ENCODE peak calls at places on chromosomes 6 and 20, in five cellular contexts. One of them, this sample, is unnamed.

GRCh38 chr6:81881660-81882059 is 129.2 kb upstream of the TENT5A start:
- DNase-seq in mucosa of descending colon: no peak
- DNase-seq in cardiac fibroblast: no peak
- DNase-seq in CD4-positive, alpha-beta T cell: no peak
- DNase-seq in fibroblast of the aortic adventitia: no peak
- DNase-seq in this sample: no peak

GRCh38 chr20:21574443-21574842 is 60.6 kb upstream of the NKX2-2 start:
- DNase-seq in CD4-positive, alpha-beta T cell: no peak
- DNase-seq in fibroblast of the aortic adventitia: no peak
- DNase-seq in mucosa of descending colon: no peak
- DNase-seq in cardiac fibroblast: no peak
- DNase-seq in this sample: no peak

GRCh38 chr6:74170118-74170517 is 474.1 kb downstream of the CD109 start:
- DNase-seq in fibroblast of the aortic adventitia: peak; percentile 38
- DNase-seq in CD4-positive, alpha-beta T cell: no peak
- DNase-seq in cardiac fibroblast: peak; percentile 18
- DNase-seq in mucosa of descending colon: no peak
- DNase-seq in this sample: peak; percentile 66

GRCh38 chr6:112372213-112372806 is 25.2 kb downstream of the RFPL4B start:
- DNase-seq in CD4-positive, alpha-beta T cell: no peak
- DNase-seq in fibroblast of the aortic adventitia: peak; percentile 62
- DNase-seq in mucosa of descending colon: no peak
- DNase-seq in cardiac fibroblast: peak; percentile 53
- DNase-seq in this sample: peak; percentile 10

GRCh38 chr20:59463541-59463940 is 140.8 kb upstream of the PHACTR3 start:
- DNase-seq in cardiac fibroblast: no peak
- DNase-seq in CD4-positive, alpha-beta T cell: no peak
- DNase-seq in mucosa of descending colon: no peak
- DNase-seq in fibroblast of the aortic adventitia: no peak
- DNase-seq in this sample: no peak

GRCh38 chr6:16331328-16332174 is 93.2 kb downstream of the GMPR start:
- DNase-seq in mucosa of descending colon: peak; percentile 74
- DNase-seq in cardiac fibroblast: peak; percentile 87
- DNase-seq in CD4-positive, alpha-beta T cell: peak; percentile 62
- DNase-seq in fibroblast of the aortic adventitia: peak; percentile 84
- DNase-seq in this sample: peak; percentile 76

GRCh38 chr20:18304618-18305017 is 16.3 kb downstream of the ZNF133 start:
- DNase-seq in cardiac fibroblast: no peak
- DNase-seq in mucosa of descending colon: no peak
- DNase-seq in CD4-positive, alpha-beta T cell: no peak
- DNase-seq in fibroblast of the aortic adventitia: no peak
- DNase-seq in this sample: no peak

GRCh38 chr6:43733471-43734293 is 36.3 kb upstream of the VEGFA start:
- DNase-seq in fibroblast of the aortic adventitia: no peak
- DNase-seq in cardiac fibroblast: no peak
- DNase-seq in CD4-positive, alpha-beta T cell: peak; percentile 34
- DNase-seq in mucosa of descending colon: no peak
- DNase-seq in this sample: no peak

GRCh38 chr6:98634569-98634968 is 199.8 kb upstream of the POU3F2 start:
- DNase-seq in cardiac fibroblast: no peak
- DNase-seq in mucosa of descending colon: no peak
- DNase-seq in CD4-positive, alpha-beta T cell: no peak
- DNase-seq in fibroblast of the aortic adventitia: no peak
- DNase-seq in this sample: no peak

GRCh38 chr6:48979806-48980205 is 483.2 kb downstream of the MMUT start:
- DNase-seq in mucosa of descending colon: no peak
- DNase-seq in cardiac fibroblast: no peak
- DNase-seq in CD4-positive, alpha-beta T cell: no peak
- DNase-seq in fibroblast of the aortic adventitia: no peak
- DNase-seq in this sample: no peak

GRCh38 chr6:138944412-138944811 is 43.6 kb downstream of the REPS1 start:
- DNase-seq in mucosa of descending colon: no peak
- DNase-seq in CD4-positive, alpha-beta T cell: no peak
- DNase-seq in cardiac fibroblast: peak; percentile 61
- DNase-seq in fibroblast of the aortic adventitia: peak; percentile 66
- DNase-seq in this sample: peak; percentile 39

GRCh38 chr6:38271081-38271480 is 368.6 kb downstream of the BTBD9 start:
- DNase-seq in cardiac fibroblast: no peak
- DNase-seq in CD4-positive, alpha-beta T cell: no peak
- DNase-seq in fibroblast of the aortic adventitia: peak; percentile 34
- DNase-seq in mucosa of descending colon: no peak
- DNase-seq in this sample: no peak

GRCh38 chr20:5735845-5736530 is 14.2 kb upstream of the SHLD1 start:
- DNase-seq in cardiac fibroblast: peak; percentile 62
- DNase-seq in mucosa of descending colon: no peak
- DNase-seq in fibroblast of the aortic adventitia: peak; percentile 30
- DNase-seq in CD4-positive, alpha-beta T cell: no peak
- DNase-seq in this sample: no peak

GRCh38 chr20:45395114-45395415 is 13.0 kb upstream of the DBNDD2 start:
- DNase-seq in cardiac fibroblast: no peak
- DNase-seq in fibroblast of the aortic adventitia: no peak
- DNase-seq in CD4-positive, alpha-beta T cell: no peak
- DNase-seq in mucosa of descending colon: no peak
- DNase-seq in this sample: no peak

GRCh38 chr6:35392111-35392702 is 49.8 kb downstream of the PPARD start:
- DNase-seq in CD4-positive, alpha-beta T cell: no peak
- DNase-seq in fibroblast of the aortic adventitia: no peak
- DNase-seq in cardiac fibroblast: no peak
- DNase-seq in mucosa of descending colon: peak; percentile 93
- DNase-seq in this sample: no peak

GRCh38 chr6:125546827-125547226 is 202.6 kb upstream of the HEY2 start:
- DNase-seq in fibroblast of the aortic adventitia: peak; percentile 6
- DNase-seq in mucosa of descending colon: no peak
- DNase-seq in CD4-positive, alpha-beta T cell: no peak
- DNase-seq in cardiac fibroblast: peak; percentile 13
- DNase-seq in this sample: no peak

GRCh38 chr6:5998741-5999687 is 7.7 kb downstream of the NRN1 start:
- DNase-seq in mucosa of descending colon: peak; percentile 45
- DNase-seq in cardiac fibroblast: no peak
- DNase-seq in fibroblast of the aortic adventitia: no peak
- DNase-seq in CD4-positive, alpha-beta T cell: no peak
- DNase-seq in this sample: no peak

GRCh38 chr6:19137419-19138035 is 699.6 kb upstream of the ID4 start:
- DNase-seq in mucosa of descending colon: no peak
- DNase-seq in fibroblast of the aortic adventitia: no peak
- DNase-seq in CD4-positive, alpha-beta T cell: no peak
- DNase-seq in cardiac fibroblast: no peak
- DNase-seq in this sample: no peak

GRCh38 chr6:163994566-163994965 is 580.0 kb downstream of the QKI start:
- DNase-seq in mucosa of descending colon: no peak
- DNase-seq in cardiac fibroblast: no peak
- DNase-seq in fibroblast of the aortic adventitia: no peak
- DNase-seq in CD4-positive, alpha-beta T cell: no peak
- DNase-seq in this sample: no peak

GRCh38 chr6:36024154-36024760 is at the start of gene SLC26A8:
- DNase-seq in fibroblast of the aortic adventitia: no peak
- DNase-seq in mucosa of descending colon: no peak
- DNase-seq in CD4-positive, alpha-beta T cell: no peak
- DNase-seq in cardiac fibroblast: no peak
- DNase-seq in this sample: no peak

GRCh38 chr6:628772-629171 is 28.1 kb downstream of the HUS1B start:
- DNase-seq in CD4-positive, alpha-beta T cell: no peak
- DNase-seq in mucosa of descending colon: no peak
- DNase-seq in cardiac fibroblast: no peak
- DNase-seq in fibroblast of the aortic adventitia: no peak
- DNase-seq in this sample: no peak

GRCh38 chr6:143337201-143337949 is 113.1 kb downstream of the ADAT2 start:
- DNase-seq in mucosa of descending colon: no peak
- DNase-seq in CD4-positive, alpha-beta T cell: peak; percentile 2
- DNase-seq in cardiac fibroblast: peak; percentile 35
- DNase-seq in fibroblast of the aortic adventitia: no peak
- DNase-seq in this sample: no peak

GRCh38 chr6:3424185-3424927 is 32.5 kb downstream of the SLC22A23 start:
- DNase-seq in mucosa of descending colon: no peak
- DNase-seq in fibroblast of the aortic adventitia: no peak
- DNase-seq in CD4-positive, alpha-beta T cell: no peak
- DNase-seq in cardiac fibroblast: no peak
- DNase-seq in this sample: no peak

GRCh38 chr20:22586645-22587310 is 2.4 kb upstream of the FOXA2 start:
- DNase-seq in mucosa of descending colon: peak; percentile 66
- DNase-seq in CD4-positive, alpha-beta T cell: no peak
- DNase-seq in cardiac fibroblast: peak; percentile 10
- DNase-seq in fibroblast of the aortic adventitia: peak; percentile 14
- DNase-seq in this sample: no peak

GRCh38 chr20:54475334-54476287 is at the start of gene DOK5:
- DNase-seq in fibroblast of the aortic adventitia: peak; percentile 71
- DNase-seq in cardiac fibroblast: peak; percentile 81
- DNase-seq in CD4-positive, alpha-beta T cell: no peak
- DNase-seq in mucosa of descending colon: no peak
- DNase-seq in this sample: no peak

GRCh38 chr6:64376394-64376793 is 740.8 kb downstream of the PHF3 start:
- DNase-seq in CD4-positive, alpha-beta T cell: no peak
- DNase-seq in mucosa of descending colon: no peak
- DNase-seq in fibroblast of the aortic adventitia: no peak
- DNase-seq in cardiac fibroblast: no peak
- DNase-seq in this sample: no peak

GRCh38 chr6:28809947-28810654 is 113.7 kb downstream of the TRIM27 start:
- DNase-seq in mucosa of descending colon: no peak
- DNase-seq in fibroblast of the aortic adventitia: no peak
- DNase-seq in CD4-positive, alpha-beta T cell: no peak
- DNase-seq in cardiac fibroblast: no peak
- DNase-seq in this sample: no peak
- TF ChIP-seq CTCF in mucosa of descending colon: no peak
- TF ChIP-seq CTCF in fibroblast of the aortic adventitia: no peak
- TF ChIP-seq CTCF in CD4-positive, alpha-beta T cell: no peak
- TF ChIP-seq CTCF in cardiac fibroblast: peak; percentile 9
- TF ChIP-seq CTCF in this sample: no peak

GRCh38 chr20:62772994-62773858 is 23.0 kb upstream of the MRGBP start:
- DNase-seq in CD4-positive, alpha-beta T cell: no peak
- DNase-seq in mucosa of descending colon: peak; percentile 12
- DNase-seq in fibroblast of the aortic adventitia: peak; percentile 71
- DNase-seq in cardiac fibroblast: peak; percentile 78
- DNase-seq in this sample: no peak
- TF ChIP-seq CTCF in CD4-positive, alpha-beta T cell: no peak
- TF ChIP-seq CTCF in mucosa of descending colon: no peak
- TF ChIP-seq CTCF in fibroblast of the aortic adventitia: no peak
- TF ChIP-seq CTCF in cardiac fibroblast: no peak
- TF ChIP-seq CTCF in this sample: no peak

GRCh38 chr6:149422581-149422980 is 22.5 kb downstream of the SUMO4 start:
- DNase-seq in CD4-positive, alpha-beta T cell: no peak
- DNase-seq in cardiac fibroblast: no peak
- DNase-seq in mucosa of descending colon: no peak
- DNase-seq in fibroblast of the aortic adventitia: no peak
- DNase-seq in this sample: no peak
- TF ChIP-seq CTCF in CD4-positive, alpha-beta T cell: no peak
- TF ChIP-seq CTCF in cardiac fibroblast: no peak
- TF ChIP-seq CTCF in mucosa of descending colon: no peak
- TF ChIP-seq CTCF in fibroblast of the aortic adventitia: no peak
- TF ChIP-seq CTCF in this sample: no peak

GRCh38 chr6:33118525-33119123 is 42.8 kb downstream of the HLA-DPB1 start:
- DNase-seq in fibroblast of the aortic adventitia: peak; percentile 70
- DNase-seq in CD4-positive, alpha-beta T cell: no peak
- DNase-seq in cardiac fibroblast: peak; percentile 68
- DNase-seq in mucosa of descending colon: no peak
- DNase-seq in this sample: peak; percentile 31
- TF ChIP-seq CTCF in fibroblast of the aortic adventitia: peak; percentile 65
- TF ChIP-seq CTCF in CD4-positive, alpha-beta T cell: peak; percentile 82
- TF ChIP-seq CTCF in cardiac fibroblast: peak; percentile 66
- TF ChIP-seq CTCF in mucosa of descending colon: peak; percentile 42
- TF ChIP-seq CTCF in this sample: peak; percentile 95

GRCh38 chr6:37187321-37188022 is 17.5 kb downstream of the PIM1 start:
- DNase-seq in cardiac fibroblast: no peak
- DNase-seq in fibroblast of the aortic adventitia: no peak
- DNase-seq in CD4-positive, alpha-beta T cell: no peak
- DNase-seq in mucosa of descending colon: no peak
- DNase-seq in this sample: no peak

GRCh38 chr6:37188962-37189510 is 19.1 kb downstream of the PIM1 start:
- DNase-seq in cardiac fibroblast: peak; percentile 27
- DNase-seq in fibroblast of the aortic adventitia: no peak
- DNase-seq in mucosa of descending colon: no peak
- DNase-seq in CD4-positive, alpha-beta T cell: no peak
- DNase-seq in this sample: peak; percentile 10

GRCh38 chr6:37192669-37193068 is 22.7 kb downstream of the PIM1 start:
- DNase-seq in CD4-positive, alpha-beta T cell: no peak
- DNase-seq in fibroblast of the aortic adventitia: no peak
- DNase-seq in cardiac fibroblast: no peak
- DNase-seq in mucosa of descending colon: no peak
- DNase-seq in this sample: no peak

GRCh38 chr6:37190159-37190535 is 20.2 kb downstream of the PIM1 start:
- DNase-seq in CD4-positive, alpha-beta T cell: no peak
- DNase-seq in cardiac fibroblast: no peak
- DNase-seq in mucosa of descending colon: peak; percentile 11
- DNase-seq in fibroblast of the aortic adventitia: peak; percentile 43
- DNase-seq in this sample: no peak
- TF ChIP-seq CTCF in CD4-positive, alpha-beta T cell: no peak
- TF ChIP-seq CTCF in cardiac fibroblast: no peak
- TF ChIP-seq CTCF in mucosa of descending colon: no peak
- TF ChIP-seq CTCF in fibroblast of the aortic adventitia: no peak
- TF ChIP-seq CTCF in this sample: no peak

GRCh38 chr6:158860279-158860865 is 41.2 kb upstream of the EZR start:
- DNase-seq in mucosa of descending colon: no peak
- DNase-seq in cardiac fibroblast: no peak
- DNase-seq in fibroblast of the aortic adventitia: no peak
- DNase-seq in CD4-positive, alpha-beta T cell: no peak
- DNase-seq in this sample: no peak
- TF ChIP-seq CTCF in mucosa of descending colon: no peak
- TF ChIP-seq CTCF in cardiac fibroblast: no peak
- TF ChIP-seq CTCF in fibroblast of the aortic adventitia: no peak
- TF ChIP-seq CTCF in CD4-positive, alpha-beta T cell: no peak
- TF ChIP-seq CTCF in this sample: no peak

GRCh38 chr20:48951041-48951440 is 29.5 kb downstream of the ARFGEF2 start:
- DNase-seq in mucosa of descending colon: no peak
- DNase-seq in CD4-positive, alpha-beta T cell: no peak
- DNase-seq in cardiac fibroblast: no peak
- DNase-seq in fibroblast of the aortic adventitia: no peak
- DNase-seq in this sample: no peak

GRCh38 chr20:48949304-48950170 is 28.0 kb downstream of the ARFGEF2 start:
- DNase-seq in CD4-positive, alpha-beta T cell: no peak
- DNase-seq in cardiac fibroblast: no peak
- DNase-seq in fibroblast of the aortic adventitia: no peak
- DNase-seq in mucosa of descending colon: no peak
- DNase-seq in this sample: no peak

GRCh38 chr20:48951646-48952045 is 30.1 kb downstream of the ARFGEF2 start:
- DNase-seq in mucosa of descending colon: no peak
- DNase-seq in cardiac fibroblast: no peak
- DNase-seq in fibroblast of the aortic adventitia: no peak
- DNase-seq in CD4-positive, alpha-beta T cell: no peak
- DNase-seq in this sample: no peak

GRCh38 chr20:48945840-48946514 is 24.5 kb downstream of the ARFGEF2 start:
- DNase-seq in cardiac fibroblast: peak; percentile 17
- DNase-seq in mucosa of descending colon: peak; percentile 75
- DNase-seq in CD4-positive, alpha-beta T cell: no peak
- DNase-seq in fibroblast of the aortic adventitia: no peak
- DNase-seq in this sample: peak; percentile 48

GRCh38 chr20:48948612-48949011 is 27.1 kb downstream of the ARFGEF2 start:
- DNase-seq in CD4-positive, alpha-beta T cell: no peak
- DNase-seq in mucosa of descending colon: no peak
- DNase-seq in cardiac fibroblast: no peak
- DNase-seq in fibroblast of the aortic adventitia: no peak
- DNase-seq in this sample: no peak
- TF ChIP-seq CTCF in CD4-positive, alpha-beta T cell: no peak
- TF ChIP-seq CTCF in mucosa of descending colon: no peak
- TF ChIP-seq CTCF in cardiac fibroblast: no peak
- TF ChIP-seq CTCF in fibroblast of the aortic adventitia: no peak
- TF ChIP-seq CTCF in this sample: no peak

This sample was measured in HFFc6.